ENCODE peak calls at places on chromosomes 5 and 9, in six cellular contexts. One of them, this sample, is unnamed.

GRCh38 chr5:127762412-127762811 is 59.2 kb downstream of the CCDC192 start:
- DNase-seq in SK-MEL-5: peak
- DNase-seq in T follicular helper cell: no peak
- DNase-seq in NT2/D1: no peak
- DNase-seq in breast epithelium: no peak
- DNase-seq in IMR-90: no peak
- DNase-seq in this sample: no peak

GRCh38 chr5:40307076-40307475 is 372.6 kb upstream of the PTGER4 start:
- DNase-seq in T follicular helper cell: no peak
- DNase-seq in breast epithelium: no peak
- DNase-seq in SK-MEL-5: no peak
- DNase-seq in IMR-90: no peak
- DNase-seq in NT2/D1: no peak
- DNase-seq in this sample: no peak

GRCh38 chr9:89247431-89248370 is 63.3 kb upstream of the CKS2 start:
- DNase-seq in NT2/D1: peak
- DNase-seq in IMR-90: peak
- DNase-seq in T follicular helper cell: no peak
- DNase-seq in breast epithelium: no peak
- DNase-seq in SK-MEL-5: no peak
- DNase-seq in this sample: peak

GRCh38 chr5:35319231-35320002 is 89.1 kb upstream of the PRLR start:
- DNase-seq in breast epithelium: no peak
- DNase-seq in SK-MEL-5: peak
- DNase-seq in T follicular helper cell: no peak
- DNase-seq in NT2/D1: no peak
- DNase-seq in IMR-90: peak
- DNase-seq in this sample: peak

GRCh38 chr5:68159251-68159951 is 56.2 kb upstream of the PIK3R1 start:
- DNase-seq in breast epithelium: no peak
- DNase-seq in NT2/D1: no peak
- DNase-seq in IMR-90: no peak
- DNase-seq in SK-MEL-5: no peak
- DNase-seq in T follicular helper cell: no peak
- DNase-seq in this sample: no peak

GRCh38 chr9:23615569-23615968 is 210.5 kb downstream of the ELAVL2 start:
- DNase-seq in SK-MEL-5: no peak
- DNase-seq in NT2/D1: no peak
- DNase-seq in IMR-90: no peak
- DNase-seq in breast epithelium: no peak
- DNase-seq in T follicular helper cell: no peak
- DNase-seq in this sample: no peak

GRCh38 chr5:78573318-78573717 is 75.3 kb downstream of the LHFPL2 start:
- DNase-seq in T follicular helper cell: no peak
- DNase-seq in SK-MEL-5: no peak
- DNase-seq in IMR-90: no peak
- DNase-seq in breast epithelium: no peak
- DNase-seq in NT2/D1: no peak
- DNase-seq in this sample: no peak

GRCh38 chr5:43623048-43623447 is 20.1 kb downstream of the NNT start:
- DNase-seq in breast epithelium: no peak
- DNase-seq in T follicular helper cell: no peak
- DNase-seq in SK-MEL-5: peak
- DNase-seq in IMR-90: no peak
- DNase-seq in NT2/D1: no peak
- DNase-seq in this sample: no peak

GRCh38 chr5:134944630-134945029 is 23.1 kb upstream of the CATSPER3 start:
- DNase-seq in NT2/D1: no peak
- DNase-seq in IMR-90: peak
- DNase-seq in SK-MEL-5: no peak
- DNase-seq in T follicular helper cell: no peak
- DNase-seq in breast epithelium: no peak
- DNase-seq in this sample: no peak

GRCh38 chr5:685262-686171 is 7.6 kb downstream of the TPPP start:
- DNase-seq in IMR-90: no peak
- DNase-seq in SK-MEL-5: no peak
- DNase-seq in breast epithelium: no peak
- DNase-seq in NT2/D1: no peak
- DNase-seq in T follicular helper cell: no peak
- DNase-seq in this sample: no peak

GRCh38 chr5:27266184-27266583 is 227.8 kb upstream of the CDH9 start:
- DNase-seq in NT2/D1: no peak
- DNase-seq in breast epithelium: no peak
- DNase-seq in IMR-90: no peak
- DNase-seq in T follicular helper cell: no peak
- DNase-seq in SK-MEL-5: no peak
- DNase-seq in this sample: no peak

GRCh38 chr5:72231989-72232703 is 87.9 kb downstream of the MRPS27 start:
- DNase-seq in IMR-90: no peak
- DNase-seq in breast epithelium: no peak
- DNase-seq in T follicular helper cell: no peak
- DNase-seq in NT2/D1: no peak
- DNase-seq in SK-MEL-5: no peak
- DNase-seq in this sample: peak

GRCh38 chr5:102554728-102555127 is 55.9 kb upstream of the SLCO6A1 start:
- DNase-seq in NT2/D1: no peak
- DNase-seq in T follicular helper cell: no peak
- DNase-seq in breast epithelium: no peak
- DNase-seq in SK-MEL-5: peak
- DNase-seq in IMR-90: no peak
- DNase-seq in this sample: no peak

GRCh38 chr5:131005963-131006684 is 158.9 kb downstream of the HINT1 start:
- DNase-seq in NT2/D1: no peak
- DNase-seq in SK-MEL-5: peak
- DNase-seq in IMR-90: no peak
- DNase-seq in T follicular helper cell: no peak
- DNase-seq in breast epithelium: no peak
- DNase-seq in this sample: no peak

GRCh38 chr9:81771606-81772005 is 82.3 kb upstream of the TLE1 start:
- DNase-seq in SK-MEL-5: peak
- DNase-seq in NT2/D1: no peak
- DNase-seq in IMR-90: peak
- DNase-seq in breast epithelium: no peak
- DNase-seq in T follicular helper cell: no peak
- DNase-seq in this sample: no peak

GRCh38 chr5:10524376-10525123 is 39.3 kb upstream of the ANKRD33B start:
- DNase-seq in T follicular helper cell: no peak
- DNase-seq in NT2/D1: no peak
- DNase-seq in breast epithelium: no peak
- DNase-seq in SK-MEL-5: no peak
- DNase-seq in IMR-90: peak
- DNase-seq in this sample: no peak

GRCh38 chr5:102617857-102618187 is 119.0 kb upstream of the SLCO6A1 start:
- DNase-seq in IMR-90: no peak
- DNase-seq in breast epithelium: no peak
- DNase-seq in NT2/D1: no peak
- DNase-seq in T follicular helper cell: no peak
- DNase-seq in SK-MEL-5: no peak
- DNase-seq in this sample: no peak

GRCh38 chr9:95947118-95947517 is 71.6 kb downstream of the ERCC6L2 start:
- DNase-seq in T follicular helper cell: no peak
- DNase-seq in NT2/D1: no peak
- DNase-seq in IMR-90: no peak
- DNase-seq in SK-MEL-5: no peak
- DNase-seq in breast epithelium: no peak
- DNase-seq in this sample: no peak

GRCh38 chr9:137632432-137633161 is 13.8 kb downstream of the EHMT1 start:
- DNase-seq in NT2/D1: no peak
- DNase-seq in SK-MEL-5: no peak
- DNase-seq in T follicular helper cell: no peak
- DNase-seq in IMR-90: peak
- DNase-seq in breast epithelium: no peak
- DNase-seq in this sample: no peak

GRCh38 chr9:2055203-2055658 is 40.1 kb downstream of the SMARCA2 start:
- DNase-seq in NT2/D1: no peak
- DNase-seq in breast epithelium: no peak
- DNase-seq in T follicular helper cell: no peak
- DNase-seq in IMR-90: peak
- DNase-seq in SK-MEL-5: no peak
- DNase-seq in this sample: no peak

GRCh38 chr9:134375430-134376385 is 49.5 kb downstream of the RXRA start:
- DNase-seq in breast epithelium: no peak
- DNase-seq in SK-MEL-5: no peak
- DNase-seq in IMR-90: no peak
- DNase-seq in T follicular helper cell: no peak
- DNase-seq in NT2/D1: no peak
- DNase-seq in this sample: peak

GRCh38 chr9:131289301-131290038 is at the start of gene PLPP7:
- DNase-seq in NT2/D1: peak
- DNase-seq in T follicular helper cell: no peak
- DNase-seq in IMR-90: peak
- DNase-seq in SK-MEL-5: peak
- DNase-seq in breast epithelium: no peak
- DNase-seq in this sample: no peak

GRCh38 chr5:1135696-1136525 is 24.0 kb upstream of the SLC12A7 start:
- DNase-seq in NT2/D1: no peak
- DNase-seq in IMR-90: no peak
- DNase-seq in SK-MEL-5: no peak
- DNase-seq in T follicular helper cell: no peak
- DNase-seq in breast epithelium: no peak
- DNase-seq in this sample: no peak

GRCh38 chr9:126421567-126422428 is 95.2 kb downstream of the MVB12B start:
- DNase-seq in NT2/D1: peak
- DNase-seq in breast epithelium: no peak
- DNase-seq in T follicular helper cell: no peak
- DNase-seq in SK-MEL-5: no peak
- DNase-seq in IMR-90: no peak
- DNase-seq in this sample: peak

GRCh38 chr5:62306494-62307363 is 723 bp downstream of the KIF2A start:
- DNase-seq in SK-MEL-5: peak
- DNase-seq in IMR-90: peak
- DNase-seq in NT2/D1: no peak
- DNase-seq in T follicular helper cell: peak
- DNase-seq in breast epithelium: peak
- DNase-seq in this sample: peak

GRCh38 chr5:135265497-135266300 is 133.3 kb downstream of the MACROH2A1 start:
- DNase-seq in NT2/D1: no peak
- DNase-seq in IMR-90: no peak
- DNase-seq in T follicular helper cell: no peak
- DNase-seq in SK-MEL-5: no peak
- DNase-seq in breast epithelium: no peak
- DNase-seq in this sample: no peak

GRCh38 chr9:138073808-138074207 is 196.2 kb downstream of the CACNA1B start:
- DNase-seq in breast epithelium: peak
- DNase-seq in NT2/D1: no peak
- DNase-seq in T follicular helper cell: no peak
- DNase-seq in IMR-90: no peak
- DNase-seq in SK-MEL-5: no peak
- DNase-seq in this sample: no peak

GRCh38 chr5:162209005-162209605 is 141.5 kb downstream of the GABRG2 start:
- DNase-seq in breast epithelium: no peak
- DNase-seq in IMR-90: no peak
- DNase-seq in T follicular helper cell: no peak
- DNase-seq in SK-MEL-5: peak
- DNase-seq in NT2/D1: peak
- DNase-seq in this sample: peak

GRCh38 chr9:114057161-114057560 is 20.9 kb downstream of the AMBP start:
- DNase-seq in breast epithelium: no peak
- DNase-seq in SK-MEL-5: no peak
- DNase-seq in T follicular helper cell: no peak
- DNase-seq in IMR-90: no peak
- DNase-seq in NT2/D1: no peak
- DNase-seq in this sample: no peak

GRCh38 chr5:1110260-1110929 is 1.5 kb downstream of the SLC12A7 start:
- DNase-seq in NT2/D1: no peak
- DNase-seq in IMR-90: no peak
- DNase-seq in T follicular helper cell: no peak
- DNase-seq in breast epithelium: no peak
- DNase-seq in SK-MEL-5: no peak
- DNase-seq in this sample: peak

GRCh38 chr9:126363847-126364671 is 37.4 kb downstream of the MVB12B start:
- DNase-seq in SK-MEL-5: no peak
- DNase-seq in breast epithelium: no peak
- DNase-seq in NT2/D1: no peak
- DNase-seq in IMR-90: peak
- DNase-seq in T follicular helper cell: no peak
- DNase-seq in this sample: no peak

This sample was measured in thyroid gland.